ENCODE peak calls at places on chromosomes 7 and 10, in four cellular contexts. N, T, J and C are unnamed samples.

GRCh38 chr10:35552622-35553342 is 52.4 kb upstream of the GJD4 start:
- DNase-seq in N (no peak), T (no peak), J (no peak), C (no peak)

GRCh38 chr7:92833024-92833765 is 3.2 kb downstream of the CDK6 start:
- DNase-seq in N (peak), T (peak), J (peak), C (peak)

GRCh38 chr7:130425798-130426197 is 15.0 kb downstream of the CEP41 start:
- DNase-seq in N (no peak), T (no peak), J (no peak), C (no peak)

GRCh38 chr10:94115725-94116124 is 122.0 kb downstream of the PLCE1 start:
- DNase-seq in N (no peak), T (no peak), J (no peak), C (no peak)

GRCh38 chr7:3095046-3095445 is 51.4 kb upstream of the CARD11 start:
- DNase-seq in N (no peak), T (no peak), J (no peak), C (no peak)

GRCh38 chr10:133438711-133439273 is 14.4 kb upstream of the SPRN start:
- DNase-seq in N (peak), T (no peak), J (peak), C (no peak)

GRCh38 chr7:37786741-37787569 is 61.4 kb upstream of the NME8 start:
- DNase-seq in N (no peak), T (no peak), J (no peak), C (no peak)

GRCh38 chr10:113553149-113553548 is 296 bp downstream of the HABP2 start:
- DNase-seq in N (no peak), T (no peak), J (no peak), C (no peak)

GRCh38 chr10:46531737-46532136 is 24.7 kb downstream of the GPRIN2 start:
- DNase-seq in N (no peak), T (no peak), J (no peak), C (no peak)

GRCh38 chr10:15158972-15159371 is 9.5 kb downstream of the NMT2 start:
- DNase-seq in N (no peak), T (no peak), J (no peak), C (no peak)

GRCh38 chr7:132872034-132872433 is 209.9 kb downstream of the CHCHD3 start:
- DNase-seq in N (no peak), T (no peak), J (no peak), C (no peak)

GRCh38 chr7:132865766-132866531 is 215.9 kb downstream of the CHCHD3 start:
- DNase-seq in N (no peak), T (no peak), J (no peak), C (no peak)

GRCh38 chr7:132871419-132871818 is 210.5 kb downstream of the CHCHD3 start:
- DNase-seq in N (no peak), T (no peak), J (no peak), C (no peak)

GRCh38 chr7:132866551-132866950 is 215.3 kb downstream of the CHCHD3 start:
- DNase-seq in N (no peak), T (no peak), J (no peak), C (no peak)

GRCh38 chr7:132869166-132869861 is 212.6 kb downstream of the CHCHD3 start:
- DNase-seq in N (no peak), T (no peak), J (no peak), C (no peak)
- TF ChIP-seq TEAD4 in N (no peak), T (no peak), J (no peak), C (no peak)

DNA sequence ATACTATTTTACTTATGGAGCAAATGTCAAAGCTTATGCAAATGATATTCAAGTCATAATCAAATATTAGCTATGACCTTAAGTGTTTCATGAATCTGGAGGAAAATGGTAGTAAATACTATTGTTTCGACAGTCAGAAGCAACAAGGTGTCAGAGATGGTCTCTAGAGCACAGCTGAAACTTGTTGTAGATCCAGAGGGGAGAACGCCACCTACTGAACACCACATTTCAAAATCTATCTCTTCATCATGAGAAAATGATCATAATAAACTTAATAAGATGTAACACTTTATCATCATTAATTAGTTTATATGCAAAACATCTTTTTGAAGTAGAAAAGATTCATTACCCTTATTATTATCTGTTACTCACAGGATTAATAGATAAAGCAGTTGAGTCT is 418.7 kb downstream of the GATA3 start:
- DNase-seq in N (no peak), T (no peak), J (no peak), C (no peak)
- TF ChIP-seq CTCF in N (peak), T (no peak), J (no peak), C (no peak)

DNA sequence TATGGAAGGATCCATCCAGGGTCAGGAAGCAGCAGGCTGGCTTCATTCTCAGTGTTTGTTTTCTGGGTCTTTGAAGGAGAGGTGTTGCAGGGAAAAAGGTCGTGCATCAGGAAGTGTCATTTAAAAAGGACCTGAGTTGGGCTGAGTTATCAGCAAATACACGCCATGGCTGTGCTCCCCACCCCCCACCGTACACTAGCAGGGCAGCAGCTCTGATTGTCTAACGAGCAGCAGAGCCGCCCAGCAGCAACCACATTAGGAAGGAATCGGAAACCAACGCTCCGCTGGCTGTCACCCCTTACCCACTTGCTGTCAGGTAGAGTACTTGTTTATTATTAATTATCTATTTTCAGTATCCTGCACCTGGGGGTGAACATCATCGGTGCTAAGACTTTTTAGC is 63.1 kb upstream of the STEAP1B start:
- DNase-seq in N (no peak), T (no peak), J (peak), C (no peak)
- TF ChIP-seq TEAD4 in N (no peak), T (no peak), J (no peak), C (no peak)

DNA sequence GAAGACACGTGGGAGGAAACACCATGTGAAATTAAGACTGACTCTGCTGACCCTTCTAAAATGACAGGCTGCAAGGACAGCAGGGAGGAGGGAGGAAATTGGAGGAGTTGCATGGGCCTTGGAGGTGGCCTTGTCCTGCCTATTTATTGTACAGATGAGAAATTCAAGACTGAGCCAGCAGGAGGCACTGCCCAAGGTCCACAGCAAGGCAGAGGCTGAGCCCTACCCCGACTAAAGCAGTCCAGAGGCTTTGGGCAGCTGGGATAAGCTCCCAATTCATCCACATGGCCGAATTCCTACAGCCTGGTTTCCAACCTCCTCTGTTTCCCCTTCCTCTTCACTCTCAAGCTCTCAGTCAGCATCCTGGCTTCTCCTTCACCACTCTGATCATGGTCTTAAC is 215.9 kb upstream of the ZMIZ1 start:
- DNase-seq in N (no peak), T (peak), J (peak), C (peak)
- TF ChIP-seq CTCF in N (peak), T (peak), J (peak), C (peak)

DNA sequence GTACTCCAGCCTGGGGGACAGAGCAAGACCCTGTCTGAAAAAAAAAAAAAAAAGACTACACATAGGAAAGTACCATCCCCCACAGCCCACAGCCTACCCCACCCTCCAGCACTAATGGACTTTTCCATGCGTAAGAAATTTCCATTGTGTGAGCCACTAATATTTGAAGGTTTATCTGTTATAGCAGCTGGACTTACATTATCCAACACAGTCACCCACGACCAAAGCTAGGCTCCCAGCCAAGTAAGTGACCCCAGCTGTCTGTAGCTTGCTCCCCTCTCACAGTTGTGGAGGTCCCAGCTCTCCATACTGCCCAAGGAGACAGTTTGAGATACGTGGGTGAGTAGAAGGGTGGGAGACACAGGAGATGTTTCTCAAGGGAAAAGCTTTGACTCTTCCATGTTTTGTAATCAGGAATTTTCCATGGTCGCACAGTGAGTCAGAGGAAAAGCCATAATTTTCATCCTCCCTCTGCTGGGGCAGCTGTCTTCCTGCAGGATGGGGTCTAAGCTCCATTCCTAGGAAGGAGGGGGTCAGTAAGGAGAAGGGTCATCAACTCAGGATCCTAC is 57.4 kb downstream of the CAV1 start:
- DNase-seq in N (no peak), T (no peak), J (no peak), C (no peak)
- TF ChIP-seq TEAD4 in N (no peak), T (no peak), J (no peak), C (no peak)

DNA sequence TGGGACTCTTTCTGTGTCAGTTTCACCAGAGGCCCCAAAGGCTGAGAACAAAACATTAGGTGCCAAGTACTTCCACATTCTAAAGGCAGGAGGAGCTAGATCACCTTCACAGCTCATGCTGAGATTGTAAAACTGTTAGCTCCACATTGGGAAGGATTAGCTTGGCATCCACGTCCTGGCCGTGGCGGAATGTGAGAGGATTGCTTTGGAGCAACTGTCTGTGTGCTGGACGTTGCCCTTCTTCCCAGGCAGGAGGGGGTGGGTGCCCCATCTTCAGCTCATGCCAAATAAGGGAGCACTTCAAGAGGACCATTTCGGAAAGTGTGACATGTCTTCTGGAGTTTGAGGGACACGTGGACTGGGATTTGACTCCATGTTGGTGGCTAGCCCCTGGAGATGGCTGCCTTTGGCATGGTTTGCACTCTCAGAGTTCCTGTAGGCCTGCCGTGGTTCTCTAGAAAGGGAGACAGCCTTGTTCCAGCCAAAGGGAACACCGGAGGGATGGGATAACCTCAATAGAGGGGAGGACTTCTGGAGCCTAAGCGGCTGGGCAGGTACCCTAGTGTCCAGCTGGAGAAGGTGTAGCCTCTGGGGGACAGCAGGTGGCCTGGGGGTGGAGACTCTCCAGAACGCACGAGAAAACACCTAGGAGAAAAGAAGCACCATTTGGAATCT is 19.9 kb upstream of the FMC1 start:
- DNase-seq in N (no peak), T (peak), J (peak), C (peak)
- TF ChIP-seq CTCF in N (peak), T (no peak), J (peak), C (no peak)

GRCh38 chr10:73647211-73647874 is 6.1 kb upstream of the MYOZ1 start:
- DNase-seq in N (peak), T (peak), J (no peak), C (peak)
- TF ChIP-seq TEAD4 in N (no peak), T (no peak), J (no peak), C (no peak)

DNA sequence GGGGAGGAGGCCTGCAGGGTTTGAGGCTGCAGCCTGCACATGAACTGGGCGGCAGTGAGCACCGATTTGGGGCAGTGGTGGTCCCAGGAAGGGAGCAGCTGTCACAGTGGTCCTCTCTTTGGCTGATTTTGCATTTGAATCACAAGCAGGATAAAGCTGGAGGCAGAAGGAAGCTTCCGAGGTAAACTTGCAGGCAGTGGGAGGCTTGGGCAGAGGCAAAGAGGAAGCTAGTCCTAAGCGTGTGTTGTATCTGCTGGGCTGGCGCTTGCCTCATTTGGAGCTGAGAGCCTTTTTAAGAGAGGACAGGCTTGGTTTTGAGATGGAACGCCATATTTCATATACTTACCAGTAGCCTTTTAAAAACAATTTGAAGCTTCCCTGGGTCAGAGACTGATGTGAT is 177.2 kb upstream of the PODXL start:
- DNase-seq in N (no peak), T (no peak), J (no peak), C (no peak)
- TF ChIP-seq CTCF in N (no peak), T (no peak), J (no peak), C (no peak)

DNA sequence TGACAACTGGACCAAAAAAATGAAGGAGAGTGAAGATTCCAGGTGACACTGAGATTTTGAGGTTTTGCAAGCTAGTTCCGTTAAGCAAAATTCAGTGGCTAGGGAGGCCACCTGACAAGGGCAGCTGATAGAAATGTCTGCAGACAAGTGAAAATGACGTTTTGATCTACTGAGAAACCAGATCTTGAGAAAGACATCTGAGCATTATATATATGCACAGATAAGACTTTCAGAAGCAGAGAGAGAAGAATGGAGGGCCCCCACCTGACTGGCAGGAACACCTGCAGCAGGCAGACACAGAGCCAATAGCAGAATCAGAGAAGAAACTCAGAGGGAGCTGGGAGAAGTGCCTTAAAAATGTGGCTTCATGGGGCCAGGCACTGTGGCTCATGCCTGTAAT is 76.1 kb upstream of the LRGUK start:
- DNase-seq in N (no peak), T (no peak), J (no peak), C (no peak)
- TF ChIP-seq TEAD4 in N (no peak), T (no peak), J (no peak), C (no peak)

GRCh38 chr7:50795831-50796230 is 13.1 kb upstream of the GRB10 start:
- DNase-seq in N (no peak), T (no peak), J (no peak), C (no peak)
- TF ChIP-seq CTCF in N (peak), T (no peak), J (no peak), C (no peak)